ENCODE peak calls at places on chromosomes 12 and 14, in five cellular contexts. F is cerebellar cortex; G is activated T-cell treated with anti-CD3 and anti-CD28 coated beads, Interleukin-2, amount 50 U/mL, for 1 hour; P is mesendoderm; H is HT-29. I is an unnamed sample.
A peak's percentile ranks its signal among the peaks of the same experiment; 100 is the strongest.

GRCh38 chr14:42930058-42930457 is 1323.4 kb downstream of the LRFN5 start:
- DNase-seq in P (no peak), H (no peak), G (no peak), F (no peak), I (no peak)

GRCh38 chr14:91398192-91398591 is 19.4 kb downstream of the CCDC88C start:
- DNase-seq in G (no peak), P (no peak), F (no peak), H (no peak), I (no peak)

GRCh38 chr14:67524152-67524963 is 8.7 kb upstream of the PLEKHH1 start:
- DNase-seq in H (no peak), G (no peak), P (no peak), F (no peak), I (no peak)

GRCh38 chr14:51828017-51828797 is 32.2 kb upstream of the GNG2 start:
- DNase-seq in H (no peak), F (no peak), P (peak; percentile 74), G (peak; percentile 67), I (no peak)

GRCh38 chr14:98160901-98161300 is 1111.1 kb downstream of the BCL11B start:
- DNase-seq in P (no peak), H (no peak), G (no peak), F (no peak), I (no peak)

GRCh38 chr14:89672636-89673279 is 255.7 kb upstream of the FOXN3 start:
- DNase-seq in H (peak; percentile 30), F (no peak), P (no peak), G (no peak), I (no peak)

GRCh38 chr12:130456375-130457199 is 118.9 kb downstream of the PIWIL1 start:
- DNase-seq in G (no peak), H (no peak), P (no peak), F (peak; percentile 11), I (no peak)

GRCh38 chr12:49232940-49233841 is 31.7 kb upstream of the TUBA1C start:
- DNase-seq in H (no peak), P (peak; percentile 68), F (peak; percentile 58), G (no peak), I (peak; percentile 65)

GRCh38 chr12:114665411-114666181 is 18.4 kb downstream of the TBX3 start:
- DNase-seq in H (no peak), G (no peak), F (no peak), P (peak; percentile 50), I (no peak)

GRCh38 chr14:73463411-73463810 is 5.1 kb upstream of the NUMB start:
- DNase-seq in G (no peak), H (no peak), P (no peak), F (peak; percentile 33), I (no peak)

GRCh38 chr14:103692159-103692558 is 23.1 kb downstream of the XRCC3 start:
- DNase-seq in P (no peak), F (no peak), G (no peak), H (no peak), I (no peak)

GRCh38 chr12:110744176-110744575 is 1.5 kb upstream of the PPP1CC start:
- DNase-seq in H (no peak), P (no peak), G (no peak), F (no peak), I (no peak)

GRCh38 chr12:123120452-123121166 is 30.3 kb downstream of the PITPNM2 start:
- DNase-seq in H (no peak), G (peak; percentile 39), F (no peak), P (no peak), I (no peak)

GRCh38 chr14:35122696-35123387 is 490 bp downstream of the PRORP start:
- DNase-seq in H (peak; percentile 59), P (peak; percentile 74), G (no peak), F (no peak), I (no peak)

GRCh38 chr14:52069617-52070431 is 965 bp upstream of the NID2 start:
- DNase-seq in F (no peak), H (no peak), G (no peak), P (peak; percentile 55), I (peak; percentile 56)

GRCh38 chr12:53560386-53560785 is 53.1 kb upstream of the NPFF start:
- DNase-seq in H (no peak), G (no peak), P (no peak), F (no peak), I (no peak)

GRCh38 chr12:29620030-29620429 is 122.5 kb upstream of the OVCH1 start:
- DNase-seq in H (no peak), G (no peak), F (no peak), P (no peak), I (no peak)

GRCh38 chr12:104604995-104605675 is 148.4 kb downstream of the CHST11 start:
- DNase-seq in P (peak; percentile 49), H (no peak), F (no peak), G (no peak), I (no peak)

GRCh38 chr12:121809712-121810116 is 5.9 kb downstream of the SETD1B start:
- DNase-seq in F (no peak), H (no peak), P (no peak), G (no peak), I (no peak)

GRCh38 chr12:124416516-124417395 is 121.9 kb downstream of the RFLNA start:
- DNase-seq in H (no peak), P (no peak), G (no peak), F (no peak), I (no peak)

GRCh38 chr14:89340200-89340667 is 76.8 kb downstream of the FOXN3 start:
- DNase-seq in F (peak; percentile 58), H (no peak), G (no peak), P (no peak), I (no peak)

I was measured in neuronal stem cell.